ENCODE peak calls at places on chromosomes 11 and 22, in eight cellular contexts. C is endothelial cell of umbilical vein; H is kidney tubule cell; R is NCI-H345; M is endothelial cell; N is GM19239; Y is stimulated activated CD8-positive, alpha-beta memory T cell treated with anti-CD3 and anti-CD28 coated beads, Interleukin-7, amount 100 ng/mL, for 1 hour; W is transverse colon. Z is an unnamed sample.

GRCh38 chr22:47309476-47309875 is 547.0 kb downstream of the TBC1D22A start:
- DNase-seq in C (no peak), H (no peak), R (no peak), M (no peak), N (no peak), Y (no peak), W (no peak), Z (no peak)

GRCh38 chr11:36008576-36008975 is 64.7 kb downstream of the LDLRAD3 start:
- DNase-seq in C (peak), H (no peak), R (no peak), M (no peak), N (no peak), Y (no peak), W (no peak), Z (no peak)

GRCh38 chr11:110173775-110174644 is 80.8 kb downstream of the ZC3H12C start:
- DNase-seq in C (peak), H (peak), R (no peak), M (peak), N (peak), Y (peak), W (peak), Z (peak)

GRCh38 chr11:44456544-44457270 is 108.8 kb upstream of the CD82 start:
- DNase-seq in C (no peak), H (peak), R (no peak), M (peak), N (no peak), Y (no peak), W (no peak), Z (no peak)

GRCh38 chr11:68574308-68574707 is 110.0 kb upstream of the GAL start:
- DNase-seq in C (no peak), H (peak), R (no peak), M (no peak), N (no peak), Y (no peak), W (no peak), Z (peak)

GRCh38 chr22:44193537-44193896 is 12.8 kb downstream of the PARVG start:
- DNase-seq in C (no peak), H (no peak), R (no peak), M (no peak), N (no peak), Y (no peak), W (no peak), Z (peak)

GRCh38 chr22:37051629-37052385 is at the start of gene KCTD17:
- DNase-seq in C (peak), H (peak), R (peak), M (peak), N (peak), Y (peak), W (peak), Z (peak)

GRCh38 chr11:1422481-1422880 is 32.7 kb downstream of the BRSK2 start:
- DNase-seq in C (no peak), H (no peak), R (no peak), M (peak), N (no peak), Y (no peak), W (no peak), Z (no peak)

GRCh38 chr22:50305658-50306566 is 1.5 kb downstream of the PLXNB2 start:
- DNase-seq in C (peak), H (peak), R (peak), M (peak), N (peak), Y (no peak), W (peak), Z (peak)

GRCh38 chr22:29719894-29720645 is at the start of gene CABP7:
- DNase-seq in C (no peak), H (no peak), R (peak), M (no peak), N (no peak), Y (no peak), W (no peak), Z (no peak)